ENCODE peak calls at places on chromosome 2, in five cellular contexts. One of them, this sample, is unnamed. For H3K4me1, the result is how much of the 10 kb centered on the place peaks cover.

GRCh38 chr2:16853088-16853487 is 187.5 kb upstream of the CYRIA start:
- DNase-seq in thoracic aorta: no peak
- DNase-seq in pancreas: no peak
- DNase-seq in transverse colon: no peak
- DNase-seq in esophagus muscularis mucosa: no peak
- DNase-seq in this sample: no peak

GRCh38 chr2:226031962-226032441 is 632.5 kb downstream of the NYAP2 start:
- DNase-seq in esophagus muscularis mucosa: no peak
- DNase-seq in thoracic aorta: no peak
- DNase-seq in transverse colon: no peak
- DNase-seq in pancreas: no peak
- DNase-seq in this sample: no peak

GRCh38 chr2:224393145-224393544 is 8.8 kb downstream of the FAM124B start:
- DNase-seq in pancreas: no peak
- DNase-seq in esophagus muscularis mucosa: no peak
- DNase-seq in transverse colon: no peak
- DNase-seq in thoracic aorta: no peak
- DNase-seq in this sample: no peak

GRCh38 chr2:13193900-13194299 is 477.2 kb downstream of the TRIB2 start:
- DNase-seq in transverse colon: no peak
- DNase-seq in thoracic aorta: no peak
- DNase-seq in pancreas: no peak
- DNase-seq in esophagus muscularis mucosa: no peak
- DNase-seq in this sample: no peak

GRCh38 chr2:204913854-204914464 is 368.7 kb downstream of the PARD3B start:
- DNase-seq in pancreas: no peak
- DNase-seq in thoracic aorta: no peak
- DNase-seq in esophagus muscularis mucosa: no peak
- DNase-seq in transverse colon: no peak
- DNase-seq in this sample: no peak

GRCh38 chr2:142951190-142952007 is 73.9 kb downstream of the KYNU start:
- DNase-seq in thoracic aorta: no peak
- DNase-seq in pancreas: no peak
- DNase-seq in esophagus muscularis mucosa: no peak
- DNase-seq in transverse colon: no peak
- DNase-seq in this sample: no peak

GRCh38 chr2:163723352-163723751 is 12.5 kb downstream of the FIGN start:
- DNase-seq in pancreas: no peak
- DNase-seq in transverse colon: no peak
- DNase-seq in esophagus muscularis mucosa: no peak
- DNase-seq in thoracic aorta: no peak
- DNase-seq in this sample: no peak

GRCh38 chr2:147110317-147110716 is 734.5 kb upstream of the ACVR2A start:
- DNase-seq in pancreas: no peak
- DNase-seq in esophagus muscularis mucosa: no peak
- DNase-seq in thoracic aorta: no peak
- DNase-seq in transverse colon: no peak
- DNase-seq in this sample: no peak

GRCh38 chr2:196160101-196160500 is 11.3 kb downstream of the STK17B start:
- DNase-seq in pancreas: no peak
- DNase-seq in esophagus muscularis mucosa: no peak
- DNase-seq in thoracic aorta: no peak
- DNase-seq in transverse colon: peak
- DNase-seq in this sample: peak

GRCh38 chr2:65465857-65466256 is 33.5 kb upstream of the SPRED2 start:
- DNase-seq in transverse colon: no peak
- DNase-seq in pancreas: no peak
- DNase-seq in esophagus muscularis mucosa: no peak
- DNase-seq in thoracic aorta: no peak
- DNase-seq in this sample: no peak

GRCh38 chr2:144516981-144517824 is 2.7 kb downstream of the ZEB2 start:
- DNase-seq in esophagus muscularis mucosa: no peak
- DNase-seq in pancreas: peak
- DNase-seq in thoracic aorta: no peak
- DNase-seq in transverse colon: peak
- DNase-seq in this sample: no peak

GRCh38 chr2:10879624-10880585 is 31.8 kb upstream of the KCNF1 start:
- DNase-seq in thoracic aorta: no peak
- DNase-seq in transverse colon: no peak
- DNase-seq in pancreas: no peak
- DNase-seq in esophagus muscularis mucosa: no peak
- DNase-seq in this sample: no peak

GRCh38 chr2:37768491-37768925 is 97.1 kb upstream of the CDC42EP3 start:
- DNase-seq in esophagus muscularis mucosa: no peak
- DNase-seq in thoracic aorta: peak
- DNase-seq in transverse colon: no peak
- DNase-seq in pancreas: no peak
- DNase-seq in this sample: peak

GRCh38 chr2:170176212-170176611 is 1.7 kb upstream of the MYO3B start:
- DNase-seq in esophagus muscularis mucosa: no peak
- DNase-seq in transverse colon: no peak
- DNase-seq in thoracic aorta: no peak
- DNase-seq in pancreas: no peak
- DNase-seq in this sample: no peak

GRCh38 chr2:102294802-102295489 is 16.4 kb upstream of the IL1RL1 start:
- DNase-seq in transverse colon: no peak
- DNase-seq in pancreas: no peak
- DNase-seq in esophagus muscularis mucosa: no peak
- DNase-seq in thoracic aorta: no peak
- DNase-seq in this sample: no peak
- H3K4me1 ChIP-seq in transverse colon: under half
- H3K4me1 ChIP-seq in pancreas: under half
- H3K4me1 ChIP-seq in esophagus muscularis mucosa: under half
- H3K4me1 ChIP-seq in thoracic aorta: under half
- H3K4me1 ChIP-seq in this sample: under half

DNA sequence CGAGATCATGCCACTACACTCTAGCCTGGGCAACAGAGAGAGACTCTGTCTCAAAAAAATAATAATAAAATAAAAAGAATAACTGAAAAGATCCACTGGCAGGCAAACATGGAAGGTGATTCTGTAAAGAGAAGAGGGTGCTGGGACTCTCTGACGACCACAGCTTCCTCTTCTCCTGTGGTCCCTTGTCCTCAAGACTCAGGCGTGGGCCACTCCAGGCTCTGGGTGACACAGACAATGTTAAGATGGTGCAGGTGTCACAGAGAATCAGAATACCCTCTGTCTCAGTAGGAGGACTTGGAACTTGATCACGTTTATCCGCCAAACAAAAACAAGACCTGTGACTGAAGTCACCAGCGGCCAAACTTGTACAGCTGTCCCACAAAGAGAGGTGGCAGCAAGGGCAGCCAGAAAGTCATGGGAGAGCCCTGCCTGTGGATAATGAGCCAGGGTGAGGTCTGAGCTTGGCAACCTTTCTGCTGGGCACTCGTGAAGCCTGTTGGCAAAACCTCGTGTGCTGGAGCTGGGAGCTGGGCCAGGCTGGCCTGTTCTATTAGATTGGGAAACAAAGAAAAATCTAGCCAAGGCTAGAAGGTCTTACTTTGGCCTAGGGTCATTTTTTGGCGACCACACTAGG is 76.4 kb upstream of the ITGA6 start:
- DNase-seq in esophagus muscularis mucosa: no peak
- DNase-seq in transverse colon: no peak
- DNase-seq in pancreas: peak
- DNase-seq in thoracic aorta: peak
- DNase-seq in this sample: peak
- TF ChIP-seq CTCF in esophagus muscularis mucosa: no peak
- TF ChIP-seq CTCF in transverse colon: no peak
- TF ChIP-seq CTCF in pancreas: no peak
- TF ChIP-seq CTCF in thoracic aorta: no peak
- TF ChIP-seq CTCF in this sample: no peak

GRCh38 chr2:63052411-63053234 is 2.0 kb downstream of the OTX1 start:
- DNase-seq in thoracic aorta: no peak
- DNase-seq in esophagus muscularis mucosa: peak
- DNase-seq in pancreas: no peak
- DNase-seq in transverse colon: no peak
- DNase-seq in this sample: no peak

GRCh38 chr2:63050916-63051794 is 525 bp downstream of the OTX1 start:
- DNase-seq in transverse colon: no peak
- DNase-seq in esophagus muscularis mucosa: no peak
- DNase-seq in pancreas: peak
- DNase-seq in thoracic aorta: no peak
- DNase-seq in this sample: no peak

GRCh38 chr2:63053235-63053888 is 2.7 kb downstream of the OTX1 start:
- DNase-seq in thoracic aorta: no peak
- DNase-seq in transverse colon: no peak
- DNase-seq in esophagus muscularis mucosa: no peak
- DNase-seq in pancreas: no peak
- DNase-seq in this sample: no peak

GRCh38 chr2:63050186-63050915 is at the start of gene OTX1:
- DNase-seq in transverse colon: peak
- DNase-seq in thoracic aorta: no peak
- DNase-seq in pancreas: peak
- DNase-seq in esophagus muscularis mucosa: no peak
- DNase-seq in this sample: peak

GRCh38 chr2:63051795-63052333 is 1.2 kb downstream of the OTX1 start:
- DNase-seq in transverse colon: no peak
- DNase-seq in thoracic aorta: no peak
- DNase-seq in pancreas: peak
- DNase-seq in esophagus muscularis mucosa: no peak
- DNase-seq in this sample: no peak
- H3K4me1 ChIP-seq in transverse colon: under half
- H3K4me1 ChIP-seq in thoracic aorta: under half
- H3K4me1 ChIP-seq in pancreas: under half
- H3K4me1 ChIP-seq in esophagus muscularis mucosa: half or more
- H3K4me1 ChIP-seq in this sample: under half

DNA sequence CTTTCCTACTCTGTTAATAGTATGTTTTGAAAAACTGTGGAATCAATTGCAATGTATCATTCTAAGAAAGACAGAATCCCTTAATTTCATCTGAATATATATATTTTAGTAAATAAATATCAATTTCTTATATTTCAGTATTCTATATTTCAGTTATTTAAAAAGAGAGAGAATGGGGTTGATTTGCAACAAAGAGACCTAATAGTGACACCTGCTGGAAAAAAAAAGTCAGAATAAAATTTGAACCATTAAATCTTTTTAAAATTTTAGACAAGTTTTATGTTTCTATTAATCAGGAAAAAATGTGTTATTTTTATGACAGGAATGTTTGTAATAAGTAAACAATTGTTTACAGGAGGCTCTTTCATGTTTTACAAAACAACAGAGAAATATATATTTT is 20.7 kb upstream of the CCNT2 start:
- DNase-seq in pancreas: no peak
- DNase-seq in esophagus muscularis mucosa: no peak
- DNase-seq in transverse colon: no peak
- DNase-seq in thoracic aorta: no peak
- DNase-seq in this sample: no peak
- TF ChIP-seq CTCF in pancreas: no peak
- TF ChIP-seq CTCF in esophagus muscularis mucosa: no peak
- TF ChIP-seq CTCF in transverse colon: no peak
- TF ChIP-seq CTCF in thoracic aorta: no peak
- TF ChIP-seq CTCF in this sample: no peak

GRCh38 chr2:95026471-95027368 is 1.2 kb downstream of the MAL start:
- DNase-seq in esophagus muscularis mucosa: no peak
- DNase-seq in thoracic aorta: no peak
- DNase-seq in transverse colon: no peak
- DNase-seq in pancreas: no peak
- DNase-seq in this sample: no peak
- H3K4me1 ChIP-seq in esophagus muscularis mucosa: half or more
- H3K4me1 ChIP-seq in thoracic aorta: under half
- H3K4me1 ChIP-seq in transverse colon: under half
- H3K4me1 ChIP-seq in pancreas: under half
- H3K4me1 ChIP-seq in this sample: under half

This sample was measured in lung.